ENCODE peak calls at places on chromosomes 6 and 20, in seven cellular contexts. G is H9, T is mesendoderm, U is neuronal stem cell, J is IMR-90, D is trophoblast cell, P is H1. O is an unnamed sample.

GRCh38 chr6:73455865-73456629 is 4.0 kb upstream of the CGAS start:
- DNase-seq in J (peak), G (no peak), T (no peak), D (peak), P (no peak), U (no peak), O (peak)

GRCh38 chr6:80174931-80175572 is 68.6 kb downstream of the BCKDHB start:
- DNase-seq in J (peak), P (no peak), T (no peak), G (no peak), U (no peak), D (no peak), O (peak)

GRCh38 chr20:56626367-56627121 is 2.6 kb upstream of the TFAP2C start:
- DNase-seq in U (peak), G (peak), J (no peak), D (peak), P (peak), T (peak), O (peak)

GRCh38 chr20:36298061-36298460 is 8.1 kb upstream of the DLGAP4 start:
- DNase-seq in J (no peak), P (no peak), U (no peak), T (no peak), D (no peak), G (no peak), O (no peak)

GRCh38 chr6:161370882-161371281 is 97.0 kb upstream of the AGPAT4 start:
- DNase-seq in J (peak), G (peak), D (peak), P (peak), T (peak), U (peak), O (peak)

GRCh38 chr6:151330130-151330715 is 61.1 kb downstream of the ZBTB2 start:
- DNase-seq in P (no peak), U (no peak), G (no peak), J (peak), T (no peak), D (no peak), O (peak)

GRCh38 chr6:2103644-2104523 is 141.5 kb downstream of the GMDS start:
- DNase-seq in D (peak), U (no peak), T (peak), P (no peak), G (no peak), J (peak), O (peak)

GRCh38 chr6:166588691-166589333 is 2.3 kb upstream of the RAMACL start:
- DNase-seq in U (no peak), T (no peak), D (no peak), P (no peak), G (peak), J (peak), O (peak)

GRCh38 chr6:36633915-36634314 is 39.8 kb downstream of the SRSF3 start:
- DNase-seq in D (no peak), G (no peak), J (peak), P (no peak), T (no peak), U (no peak), O (peak)

GRCh38 chr6:110020888-110021287 is 42.8 kb downstream of the GPR6 start:
- DNase-seq in G (no peak), D (no peak), P (no peak), J (no peak), T (no peak), U (no peak), O (no peak)

GRCh38 chr20:15927893-15928650 is 645.2 kb downstream of the KIF16B start:
- DNase-seq in G (no peak), J (no peak), T (no peak), U (no peak), P (no peak), D (peak), O (no peak)
- H2BK120ac ChIP-seq in G (no peak), J (no peak), T (no peak), U (no peak), P (no peak), D (no peak), O (no peak)

DNA sequence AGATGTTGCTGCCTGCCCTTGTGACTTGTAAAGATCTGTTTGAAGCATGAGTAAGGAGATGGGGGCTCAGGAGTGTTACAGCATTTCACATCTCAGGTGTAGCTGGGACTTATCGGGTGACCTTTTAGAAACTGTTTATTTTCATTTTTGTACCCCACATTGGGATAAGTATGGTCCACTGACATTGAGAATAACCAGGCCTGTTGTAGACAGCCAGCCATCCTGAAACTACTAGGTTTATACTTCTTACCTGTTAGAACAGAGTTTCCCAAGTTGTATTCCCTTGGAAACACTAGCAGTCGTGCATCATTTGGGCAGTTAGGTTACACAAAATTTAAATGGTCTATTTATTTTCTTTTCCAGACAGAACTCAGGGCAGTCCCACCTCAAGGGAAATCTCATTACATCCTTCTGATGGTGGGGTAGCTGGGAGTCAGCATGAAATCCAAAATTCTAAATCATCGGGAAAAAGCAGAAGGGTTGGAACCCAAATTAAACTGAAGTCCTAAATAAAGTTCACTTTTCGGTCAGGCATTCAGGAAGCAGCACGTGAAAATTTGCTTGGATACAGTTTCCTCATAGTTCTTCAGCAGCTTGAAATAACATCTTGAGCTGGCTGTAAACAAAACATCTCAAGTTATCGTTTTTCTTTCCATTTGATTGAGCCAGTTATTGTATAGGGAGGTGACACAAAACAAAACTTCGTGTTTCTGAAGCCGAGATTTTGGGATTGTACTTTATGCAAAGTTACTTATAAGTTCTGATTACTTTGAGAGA is 30.5 kb downstream of the FOXO3 start:
- DNase-seq in U (no peak), P (no peak), T (no peak), J (peak), D (no peak), G (no peak), O (peak)
- H3K27ac ChIP-seq in U (no peak), P (no peak), T (no peak), J (peak), D (peak), G (no peak), O (no peak)

DNA sequence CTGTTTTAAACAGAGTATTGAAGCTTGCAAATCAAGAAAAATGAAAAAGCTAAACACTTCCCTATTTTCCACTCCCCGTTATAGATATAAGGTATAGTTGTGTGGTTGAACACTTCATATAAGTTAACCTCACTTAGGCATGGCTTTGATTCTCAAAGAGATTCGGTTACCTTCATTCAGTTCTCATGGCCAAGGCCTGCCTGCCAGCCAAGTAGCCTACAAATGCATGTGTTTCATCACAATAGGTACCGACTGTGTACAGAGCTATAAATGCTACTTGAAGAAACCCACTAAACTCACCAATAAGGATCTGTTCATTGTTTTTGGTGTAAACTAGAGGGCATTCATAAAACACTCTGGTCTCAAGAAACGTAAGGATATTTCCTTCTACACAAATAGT is 27.8 kb downstream of the PM20D2 start:
- DNase-seq in P (no peak), T (no peak), G (no peak), U (no peak), J (no peak), D (no peak), O (no peak)
- H2BK120ac ChIP-seq in P (no peak), T (no peak), G (no peak), U (no peak), J (no peak), D (no peak), O (no peak)

DNA sequence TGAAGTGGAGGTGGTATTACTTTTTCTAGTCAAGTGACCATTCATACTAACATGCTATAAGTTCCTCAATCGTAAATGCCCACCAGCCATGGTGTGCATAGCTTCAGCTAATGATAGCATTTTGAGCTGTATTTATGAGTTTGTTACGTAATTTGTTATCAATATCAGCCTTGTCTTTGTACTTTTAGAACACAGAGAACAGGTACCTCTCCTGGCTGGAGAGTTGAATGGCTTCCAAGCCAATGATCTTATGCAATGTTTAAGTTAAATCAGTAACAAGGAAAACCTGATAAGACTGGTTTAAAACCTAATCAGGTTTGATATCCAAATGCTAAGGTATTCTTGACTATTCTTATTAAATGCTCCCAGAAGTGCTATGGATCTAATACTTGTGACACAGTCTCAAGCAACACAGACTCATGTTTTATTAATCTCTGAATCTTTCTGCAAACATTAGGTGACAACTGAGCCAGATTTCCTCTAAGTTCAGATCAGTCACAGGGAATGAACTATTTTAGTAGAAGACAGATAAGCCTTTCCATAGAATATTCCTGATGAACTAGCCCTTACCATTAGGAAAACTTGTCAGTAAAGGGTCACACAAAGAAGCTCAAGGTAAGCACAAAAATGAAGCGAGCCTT is 154.8 kb downstream of the PTPRK start:
- DNase-seq in J (no peak), P (no peak), T (no peak), D (no peak), U (no peak), G (no peak), O (no peak)
- H3K27ac ChIP-seq in J (no peak), P (no peak), T (no peak), D (no peak), U (no peak), G (no peak), O (no peak)

DNA sequence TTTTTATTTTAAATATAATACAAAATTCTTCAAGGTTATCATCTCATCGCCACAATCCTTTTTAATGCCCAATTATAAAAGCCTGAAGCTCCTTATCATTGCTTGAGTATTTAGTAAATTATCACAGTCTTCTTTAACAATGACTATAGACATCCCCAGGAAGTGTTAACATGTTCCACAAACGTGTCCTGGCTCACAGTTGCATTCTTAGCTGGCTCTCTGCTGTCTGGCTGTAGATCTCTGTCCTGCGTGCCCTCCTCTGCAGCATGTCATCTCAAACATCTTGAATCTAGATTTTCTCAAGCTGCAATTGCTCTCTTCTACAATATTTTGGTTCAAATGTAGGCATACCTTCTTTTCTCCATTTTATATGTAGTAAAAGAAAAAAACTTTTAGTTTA is 885.2 kb downstream of the EPHA7 start:
- DNase-seq in J (no peak), P (no peak), U (no peak), G (no peak), D (no peak), T (peak), O (no peak)
- H2BK120ac ChIP-seq in J (no peak), P (no peak), U (no peak), G (no peak), D (no peak), T (no peak), O (no peak)

DNA sequence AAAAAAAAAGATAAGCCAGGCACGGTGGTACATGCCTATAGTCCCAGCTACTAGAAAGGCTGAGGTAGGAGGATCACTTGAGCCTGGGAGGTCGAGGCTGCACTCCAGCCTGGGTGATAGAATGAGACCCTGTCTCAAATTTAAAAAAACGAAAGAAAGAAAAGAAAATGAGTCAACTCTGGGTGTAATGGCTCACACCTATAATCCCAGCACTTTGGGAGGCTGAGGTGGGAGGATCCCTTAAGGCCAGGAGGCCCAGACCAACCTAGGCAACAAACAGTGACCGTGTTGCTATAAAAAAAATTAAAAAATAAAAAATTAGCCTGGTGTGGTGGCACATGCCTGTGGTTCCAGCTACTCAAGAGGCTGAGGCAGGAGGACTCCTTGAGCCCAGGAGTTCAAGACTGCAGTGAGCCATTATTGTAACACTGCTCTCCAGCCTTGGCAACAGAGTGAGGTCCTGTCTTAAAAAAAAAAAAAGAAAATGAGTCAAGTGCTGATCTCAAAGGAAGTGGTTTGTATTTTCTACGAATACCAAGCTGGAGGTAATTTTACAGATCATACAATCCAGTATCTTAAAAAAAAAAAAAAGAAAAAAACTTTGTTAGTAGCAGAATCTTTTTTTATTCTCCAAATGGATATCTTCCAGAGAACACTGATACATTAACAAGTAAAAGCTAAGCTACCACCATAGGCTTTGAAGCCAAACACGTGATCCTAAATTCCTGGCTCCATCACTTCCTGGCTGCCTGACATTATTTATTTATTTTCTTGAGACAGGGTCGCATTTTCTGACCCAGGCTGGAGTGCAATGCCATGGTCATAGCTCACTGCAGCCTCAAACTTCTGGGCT is 5.7 kb downstream of the COMMD7 start:
- DNase-seq in G (no peak), U (no peak), P (no peak), T (no peak), J (peak), D (no peak), O (peak)
- H3K27ac ChIP-seq in G (no peak), U (no peak), P (no peak), T (no peak), J (peak), D (no peak), O (peak)